ENCODE peak calls at places on chromosomes 7 and 10, in ten cellular contexts. One of them, this sample, is unnamed. For H3K4me1 and H3K9me3, the result is how much of the 10 kb centered on the place peaks cover.

GRCh38 chr7:127383123-127383835 is 9.2 kb downstream of the ZNF800 start:
- DNase-seq in astrocyte: peak
- DNase-seq in lower lobe of right lung: no peak
- DNase-seq in breast epithelium: no peak
- DNase-seq in left ventricle myocardium inferior: no peak
- DNase-seq in neuronal stem cell: no peak
- DNase-seq in Panc1: peak
- DNase-seq in adipocyte: peak
- DNase-seq in esophagus squamous epithelium: no peak
- DNase-seq in A549: peak
- DNase-seq in this sample: no peak

GRCh38 chr10:16652154-16652553 is 130.5 kb upstream of the C1QL3 start:
- DNase-seq in astrocyte: peak
- DNase-seq in Panc1: no peak
- DNase-seq in breast epithelium: no peak
- DNase-seq in adipocyte: peak
- DNase-seq in left ventricle myocardium inferior: no peak
- DNase-seq in neuronal stem cell: no peak
- DNase-seq in esophagus squamous epithelium: no peak
- DNase-seq in lower lobe of right lung: no peak
- DNase-seq in A549: peak
- DNase-seq in this sample: no peak

GRCh38 chr7:26202019-26202985 is 757 bp downstream of the CBX3 start:
- DNase-seq in neuronal stem cell: no peak
- DNase-seq in esophagus squamous epithelium: no peak
- DNase-seq in adipocyte: peak
- DNase-seq in lower lobe of right lung: peak
- DNase-seq in A549: peak
- DNase-seq in astrocyte: peak
- DNase-seq in breast epithelium: no peak
- DNase-seq in Panc1: no peak
- DNase-seq in left ventricle myocardium inferior: peak
- DNase-seq in this sample: peak

GRCh38 chr7:121344497-121344896 is 15.7 kb downstream of the WNT16 start:
- DNase-seq in Panc1: no peak
- DNase-seq in astrocyte: no peak
- DNase-seq in A549: no peak
- DNase-seq in lower lobe of right lung: no peak
- DNase-seq in left ventricle myocardium inferior: no peak
- DNase-seq in breast epithelium: no peak
- DNase-seq in adipocyte: peak
- DNase-seq in neuronal stem cell: no peak
- DNase-seq in esophagus squamous epithelium: no peak
- DNase-seq in this sample: no peak

GRCh38 chr7:138001529-138002095 is at the start of gene CREB3L2:
- DNase-seq in esophagus squamous epithelium: peak
- DNase-seq in Panc1: no peak
- DNase-seq in left ventricle myocardium inferior: peak
- DNase-seq in astrocyte: peak
- DNase-seq in A549: peak
- DNase-seq in neuronal stem cell: no peak
- DNase-seq in adipocyte: peak
- DNase-seq in lower lobe of right lung: peak
- DNase-seq in breast epithelium: peak
- DNase-seq in this sample: peak

GRCh38 chr7:34748244-34749039 is 90.4 kb downstream of the NPSR1 start:
- DNase-seq in lower lobe of right lung: peak
- DNase-seq in esophagus squamous epithelium: no peak
- DNase-seq in Panc1: peak
- DNase-seq in breast epithelium: peak
- DNase-seq in neuronal stem cell: no peak
- DNase-seq in astrocyte: peak
- DNase-seq in adipocyte: peak
- DNase-seq in left ventricle myocardium inferior: peak
- DNase-seq in A549: peak
- DNase-seq in this sample: peak

GRCh38 chr7:98760201-98760651 is 109.6 kb downstream of the TMEM130 start:
- DNase-seq in A549: no peak
- DNase-seq in astrocyte: peak
- DNase-seq in adipocyte: peak
- DNase-seq in lower lobe of right lung: no peak
- DNase-seq in left ventricle myocardium inferior: no peak
- DNase-seq in Panc1: no peak
- DNase-seq in esophagus squamous epithelium: no peak
- DNase-seq in neuronal stem cell: no peak
- DNase-seq in breast epithelium: no peak
- DNase-seq in this sample: no peak

GRCh38 chr10:31707578-31708411 is 220.8 kb downstream of the ARHGAP12 start:
- DNase-seq in astrocyte: peak
- DNase-seq in esophagus squamous epithelium: no peak
- DNase-seq in adipocyte: peak
- DNase-seq in A549: no peak
- DNase-seq in neuronal stem cell: peak
- DNase-seq in breast epithelium: no peak
- DNase-seq in Panc1: no peak
- DNase-seq in left ventricle myocardium inferior: peak
- DNase-seq in lower lobe of right lung: peak
- DNase-seq in this sample: peak

GRCh38 chr7:41699532-41699931 is 3.4 kb downstream of the INHBA start:
- DNase-seq in esophagus squamous epithelium: no peak
- DNase-seq in lower lobe of right lung: peak
- DNase-seq in Panc1: no peak
- DNase-seq in astrocyte: no peak
- DNase-seq in neuronal stem cell: no peak
- DNase-seq in left ventricle myocardium inferior: no peak
- DNase-seq in breast epithelium: no peak
- DNase-seq in A549: no peak
- DNase-seq in adipocyte: peak
- DNase-seq in this sample: no peak

GRCh38 chr7:41696323-41696916 is 6.5 kb downstream of the INHBA start:
- DNase-seq in astrocyte: no peak
- DNase-seq in lower lobe of right lung: peak
- DNase-seq in Panc1: no peak
- DNase-seq in left ventricle myocardium inferior: peak
- DNase-seq in A549: peak
- DNase-seq in breast epithelium: no peak
- DNase-seq in neuronal stem cell: peak
- DNase-seq in adipocyte: peak
- DNase-seq in esophagus squamous epithelium: no peak
- DNase-seq in this sample: peak

GRCh38 chr7:41700044-41700471 is 2.8 kb downstream of the INHBA start:
- DNase-seq in left ventricle myocardium inferior: no peak
- DNase-seq in breast epithelium: no peak
- DNase-seq in neuronal stem cell: no peak
- DNase-seq in adipocyte: peak
- DNase-seq in esophagus squamous epithelium: no peak
- DNase-seq in Panc1: no peak
- DNase-seq in lower lobe of right lung: no peak
- DNase-seq in A549: no peak
- DNase-seq in astrocyte: no peak
- DNase-seq in this sample: no peak

GRCh38 chr7:41698114-41698513 is 4.8 kb downstream of the INHBA start:
- DNase-seq in esophagus squamous epithelium: no peak
- DNase-seq in adipocyte: peak
- DNase-seq in lower lobe of right lung: no peak
- DNase-seq in astrocyte: no peak
- DNase-seq in A549: no peak
- DNase-seq in neuronal stem cell: no peak
- DNase-seq in left ventricle myocardium inferior: no peak
- DNase-seq in Panc1: no peak
- DNase-seq in breast epithelium: no peak
- DNase-seq in this sample: no peak

DNA sequence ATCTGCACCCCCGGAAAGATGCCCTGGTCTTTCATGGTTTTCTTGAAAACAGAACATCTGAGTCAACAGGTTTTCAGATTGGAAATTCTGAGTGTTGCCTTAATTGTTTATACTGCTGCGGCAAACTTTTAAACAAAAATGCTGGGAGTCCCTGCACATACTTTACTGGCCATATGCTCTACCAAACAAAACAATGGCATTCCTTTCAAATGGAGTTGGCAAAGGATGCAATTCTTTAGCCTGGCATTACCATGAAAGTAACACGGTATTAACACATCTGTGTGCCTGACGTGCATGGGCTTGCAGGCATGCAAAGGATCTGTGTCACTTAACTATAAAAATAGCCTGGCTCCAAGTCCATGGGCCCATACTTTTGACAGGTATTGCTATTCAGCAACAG is 4.2 kb downstream of the INHBA start:
- DNase-seq in adipocyte: peak
- DNase-seq in Panc1: no peak
- DNase-seq in A549: no peak
- DNase-seq in lower lobe of right lung: no peak
- DNase-seq in astrocyte: peak
- DNase-seq in left ventricle myocardium inferior: no peak
- DNase-seq in esophagus squamous epithelium: no peak
- DNase-seq in breast epithelium: no peak
- DNase-seq in neuronal stem cell: no peak
- DNase-seq in this sample: no peak
- H3K4me1 ChIP-seq in adipocyte: under half
- H3K4me1 ChIP-seq in Panc1: under half
- H3K4me1 ChIP-seq in A549: under half
- H3K4me1 ChIP-seq in lower lobe of right lung: under half
- H3K4me1 ChIP-seq in astrocyte: under half
- H3K4me1 ChIP-seq in left ventricle myocardium inferior: under half
- H3K4me1 ChIP-seq in esophagus squamous epithelium: under half
- H3K4me1 ChIP-seq in breast epithelium: under half
- H3K4me1 ChIP-seq in neuronal stem cell: under half
- H3K4me1 ChIP-seq in this sample: under half

GRCh38 chr10:133528845-133529575 is 1.8 kb downstream of the CYP2E1 start:
- DNase-seq in left ventricle myocardium inferior: no peak
- DNase-seq in A549: no peak
- DNase-seq in adipocyte: peak
- DNase-seq in lower lobe of right lung: no peak
- DNase-seq in esophagus squamous epithelium: no peak
- DNase-seq in astrocyte: peak
- DNase-seq in Panc1: no peak
- DNase-seq in breast epithelium: no peak
- DNase-seq in neuronal stem cell: no peak
- DNase-seq in this sample: no peak

GRCh38 chr10:133529576-133529946 is 2.4 kb downstream of the CYP2E1 start:
- DNase-seq in breast epithelium: no peak
- DNase-seq in neuronal stem cell: no peak
- DNase-seq in adipocyte: no peak
- DNase-seq in astrocyte: no peak
- DNase-seq in left ventricle myocardium inferior: no peak
- DNase-seq in A549: no peak
- DNase-seq in esophagus squamous epithelium: no peak
- DNase-seq in lower lobe of right lung: no peak
- DNase-seq in Panc1: no peak
- DNase-seq in this sample: no peak

GRCh38 chr10:133526957-133527588 is at the start of gene CYP2E1:
- DNase-seq in adipocyte: no peak
- DNase-seq in neuronal stem cell: no peak
- DNase-seq in breast epithelium: no peak
- DNase-seq in left ventricle myocardium inferior: no peak
- DNase-seq in lower lobe of right lung: no peak
- DNase-seq in Panc1: no peak
- DNase-seq in astrocyte: no peak
- DNase-seq in A549: no peak
- DNase-seq in esophagus squamous epithelium: no peak
- DNase-seq in this sample: no peak

GRCh38 chr10:133528296-133528844 is 1.2 kb downstream of the CYP2E1 start:
- DNase-seq in adipocyte: peak
- DNase-seq in A549: no peak
- DNase-seq in esophagus squamous epithelium: no peak
- DNase-seq in breast epithelium: no peak
- DNase-seq in neuronal stem cell: no peak
- DNase-seq in astrocyte: no peak
- DNase-seq in left ventricle myocardium inferior: no peak
- DNase-seq in lower lobe of right lung: no peak
- DNase-seq in Panc1: no peak
- DNase-seq in this sample: no peak

DNA sequence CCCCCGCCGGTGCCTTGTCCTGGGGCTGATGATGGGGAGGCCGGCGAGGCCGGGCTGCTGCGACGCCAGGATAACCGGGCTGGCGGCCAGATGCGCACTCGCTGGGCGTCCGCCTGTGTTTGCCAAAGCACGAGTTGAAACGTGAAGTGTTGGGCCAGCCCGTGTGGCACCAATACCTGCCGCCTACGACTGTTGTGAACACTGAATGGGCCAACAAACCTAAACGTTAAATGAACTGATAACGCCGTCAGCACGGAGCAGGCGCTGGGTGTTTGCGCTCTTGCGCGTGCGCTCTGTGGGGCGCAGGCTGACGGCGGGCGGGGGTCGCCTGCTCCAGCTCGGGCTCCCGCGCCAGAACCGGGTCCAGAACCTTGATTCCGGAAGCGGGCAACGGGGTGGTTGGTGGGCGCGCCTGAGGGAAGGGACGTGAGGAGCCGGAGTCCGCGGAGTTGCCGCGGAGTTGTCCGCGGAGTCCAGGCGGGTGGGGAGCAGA is 662 bp downstream of the CYP2E1 start:
- DNase-seq in neuronal stem cell: no peak
- DNase-seq in breast epithelium: no peak
- DNase-seq in esophagus squamous epithelium: no peak
- DNase-seq in left ventricle myocardium inferior: no peak
- DNase-seq in astrocyte: no peak
- DNase-seq in A549: no peak
- DNase-seq in lower lobe of right lung: no peak
- DNase-seq in adipocyte: peak
- DNase-seq in Panc1: no peak
- DNase-seq in this sample: no peak
- H3K9me3 ChIP-seq in neuronal stem cell: under half
- H3K9me3 ChIP-seq in breast epithelium: under half
- H3K9me3 ChIP-seq in esophagus squamous epithelium: under half
- H3K9me3 ChIP-seq in left ventricle myocardium inferior: under half
- H3K9me3 ChIP-seq in astrocyte: under half
- H3K9me3 ChIP-seq in A549: under half
- H3K9me3 ChIP-seq in lower lobe of right lung: under half
- H3K9me3 ChIP-seq in adipocyte: under half
- H3K9me3 ChIP-seq in Panc1: under half
- H3K9me3 ChIP-seq in this sample: under half

DNA sequence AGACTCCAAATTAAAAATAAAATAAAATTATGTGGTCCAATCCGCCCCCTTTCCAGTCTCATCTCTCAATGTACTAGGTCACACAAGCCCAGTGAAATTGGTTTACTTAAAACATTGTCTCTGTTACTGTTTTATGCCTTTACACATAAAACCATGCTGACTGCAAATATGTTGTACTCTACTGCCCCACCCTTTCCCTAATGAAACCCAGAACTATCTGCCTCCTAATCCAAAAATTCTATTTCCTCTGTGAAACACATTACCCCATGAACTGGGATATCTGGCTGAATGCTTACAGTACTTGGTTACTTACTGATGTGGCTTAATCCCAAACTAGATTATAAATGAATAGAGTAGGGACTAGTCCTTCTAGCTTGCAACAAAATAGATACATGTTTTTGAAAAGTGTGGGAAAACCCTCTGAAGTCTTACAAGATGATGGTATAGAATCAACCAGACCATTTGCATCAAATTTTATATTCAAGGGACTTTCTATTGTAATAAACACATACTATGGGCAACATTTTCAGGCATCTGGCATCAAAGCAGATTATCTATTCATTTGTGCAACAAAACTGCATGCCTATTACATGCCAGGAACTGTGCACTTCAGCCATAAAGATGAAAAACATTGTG is 10.0 kb upstream of the KMT2E start:
- DNase-seq in A549: no peak
- DNase-seq in breast epithelium: no peak
- DNase-seq in Panc1: no peak
- DNase-seq in lower lobe of right lung: no peak
- DNase-seq in left ventricle myocardium inferior: no peak
- DNase-seq in adipocyte: peak
- DNase-seq in neuronal stem cell: no peak
- DNase-seq in astrocyte: no peak
- DNase-seq in esophagus squamous epithelium: no peak
- DNase-seq in this sample: no peak
- H3K4me3 ChIP-seq in A549: no peak
- H3K4me3 ChIP-seq in breast epithelium: no peak
- H3K4me3 ChIP-seq in Panc1: no peak
- H3K4me3 ChIP-seq in lower lobe of right lung: peak
- H3K4me3 ChIP-seq in left ventricle myocardium inferior: peak
- H3K4me3 ChIP-seq in adipocyte: peak
- H3K4me3 ChIP-seq in neuronal stem cell: no peak
- H3K4me3 ChIP-seq in astrocyte: no peak
- H3K4me3 ChIP-seq in esophagus squamous epithelium: no peak
- H3K4me3 ChIP-seq in this sample: no peak

GRCh38 chr10:70253878-70254765 is 20.9 kb upstream of the PPA1 start:
- DNase-seq in lower lobe of right lung: no peak
- DNase-seq in A549: no peak
- DNase-seq in Panc1: no peak
- DNase-seq in neuronal stem cell: no peak
- DNase-seq in astrocyte: no peak
- DNase-seq in adipocyte: no peak
- DNase-seq in breast epithelium: no peak
- DNase-seq in left ventricle myocardium inferior: no peak
- DNase-seq in esophagus squamous epithelium: no peak
- DNase-seq in this sample: no peak
- H3K4me1 ChIP-seq in lower lobe of right lung: under half
- H3K4me1 ChIP-seq in A549: under half
- H3K4me1 ChIP-seq in Panc1: under half
- H3K4me1 ChIP-seq in neuronal stem cell: under half
- H3K4me1 ChIP-seq in astrocyte: under half
- H3K4me1 ChIP-seq in adipocyte: under half
- H3K4me1 ChIP-seq in breast epithelium: under half
- H3K4me1 ChIP-seq in left ventricle myocardium inferior: under half
- H3K4me1 ChIP-seq in esophagus squamous epithelium: under half
- H3K4me1 ChIP-seq in this sample: under half

This sample was measured in gastrocnemius medialis.